ENCODE peak calls at places on chromosomes 5 and 9, in five cellular contexts. Y is CD8-positive, alpha-beta T cell; M is tibial nerve; X is pancreas; U is mammary epithelial cell. O is an unnamed sample.

GRCh38 chr9:112970939-112971338 is 41.1 kb downstream of the ZNF883 start:
- DNase-seq in Y (no peak), M (no peak), X (no peak), U (no peak), O (no peak)

GRCh38 chr9:76932778-76933177 is 26.9 kb upstream of the PRUNE2 start:
- DNase-seq in X (no peak), U (no peak), M (no peak), Y (no peak), O (no peak)

GRCh38 chr9:101028346-101029299 is at the start of gene PLPPR1:
- DNase-seq in M (no peak), U (peak; percentile 67), X (peak; percentile 82), Y (no peak), O (no peak)

GRCh38 chr5:16894236-16895057 is 41.6 kb downstream of the MYO10 start:
- DNase-seq in U (peak; percentile 98), Y (no peak), X (no peak), M (no peak), O (peak; percentile 84)

GRCh38 chr5:153551537-153552079 is 61.1 kb downstream of the GRIA1 start:
- DNase-seq in M (no peak), X (no peak), Y (no peak), U (peak; percentile 91), O (peak; percentile 78)

GRCh38 chr5:96331210-96331609 is 101.8 kb downstream of the PCSK1 start:
- DNase-seq in U (peak; percentile 35), X (no peak), M (no peak), Y (no peak), O (no peak)

GRCh38 chr9:20940447-20941176 is 90.8 kb downstream of the HACD4 start:
- DNase-seq in X (no peak), Y (no peak), M (no peak), U (no peak), O (no peak)

GRCh38 chr9:75176037-75176436 is 87.7 kb downstream of the OSTF1 start:
- DNase-seq in M (no peak), Y (no peak), X (no peak), U (no peak), O (no peak)

GRCh38 chr5:14505310-14506140 is 76.1 kb upstream of the OTULINL start:
- DNase-seq in Y (no peak), X (no peak), M (no peak), U (no peak), O (no peak)

GRCh38 chr5:102740515-102740914 is 14.6 kb upstream of the PAM start:
- DNase-seq in Y (no peak), M (no peak), X (no peak), U (no peak), O (no peak)

GRCh38 chr9:91187965-91188344 is 173.8 kb downstream of the AUH start:
- DNase-seq in X (no peak), M (no peak), Y (no peak), U (peak; percentile 27), O (no peak)

GRCh38 chr5:159504106-159504856 is 174.0 kb upstream of the IL12B start:
- DNase-seq in X (no peak), M (no peak), Y (no peak), U (no peak), O (no peak)
- H3K27ac ChIP-seq in X (no peak overlapping the region), M (no peak overlapping the region), Y (no peak overlapping the region), U (no peak overlapping the region), O (no peak overlapping the region)

DNA sequence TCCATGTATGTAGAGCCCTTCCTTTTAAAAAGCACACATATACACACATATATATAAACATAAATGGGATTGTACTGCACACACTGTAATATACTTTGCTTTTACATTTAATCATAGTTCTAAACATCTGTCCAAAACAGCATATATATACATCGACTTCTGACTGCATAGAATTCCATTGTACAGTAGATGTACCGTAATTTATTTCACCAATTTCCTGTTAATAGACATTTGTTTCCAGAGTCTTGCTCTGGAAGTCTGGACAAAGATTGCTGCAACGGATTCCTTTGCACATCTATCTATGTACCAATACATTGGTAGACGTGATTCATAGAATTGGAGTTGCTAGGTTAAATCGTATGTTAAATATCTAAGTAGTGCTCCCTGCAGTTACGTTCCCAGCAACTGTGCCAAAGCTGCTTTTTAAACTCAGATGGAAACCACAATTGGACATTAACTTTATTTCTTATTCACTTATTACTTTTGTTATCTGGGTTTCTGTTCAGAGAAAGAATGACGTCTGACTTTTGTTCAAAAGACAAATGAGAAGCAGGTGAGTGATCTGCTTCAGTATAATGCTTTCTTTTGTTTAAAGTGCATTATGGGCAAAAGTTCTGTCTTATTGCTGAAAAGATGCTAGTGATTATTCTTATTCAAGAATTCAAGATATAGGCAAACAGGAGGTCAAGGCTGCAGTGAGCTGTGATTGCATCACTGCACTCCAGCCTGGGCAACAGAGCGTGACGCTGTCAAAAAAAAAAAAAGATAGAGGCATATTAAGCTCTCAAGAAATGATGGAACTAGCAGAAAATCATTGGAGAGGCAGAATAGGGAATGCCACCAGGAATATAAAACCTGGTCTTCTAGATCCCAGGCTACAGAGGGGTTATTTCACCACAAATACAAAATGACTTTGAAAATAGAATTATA is 138.2 kb downstream of the FGF1 start:
- DNase-seq in Y (no peak), U (no peak), M (no peak), X (no peak), O (no peak)
- H3K27ac ChIP-seq in Y (no peak overlapping the region), U (no peak overlapping the region), M (no peak overlapping the region), X (no peak overlapping the region), O (no peak overlapping the region)

GRCh38 chr9:93306081-93306480 is 122.1 kb downstream of the WNK2 start:
- DNase-seq in U (no peak), M (no peak), X (peak; percentile 26), Y (no peak), O (no peak)
- H3K27ac ChIP-seq in U (no peak overlapping the region), M (no peak overlapping the region), X (no peak overlapping the region), Y (no peak overlapping the region), O (no peak overlapping the region)

GRCh38 chr9:93064392-93065124 is 6.1 kb downstream of the SUSD3 start:
- DNase-seq in U (peak; percentile 26), X (no peak), Y (peak; percentile 89), M (no peak), O (no peak)
- H3K27ac ChIP-seq in U (no peak overlapping the region), X (no peak overlapping the region), Y (peak overlapping the region; percentile 83), M (no peak overlapping the region), O (no peak overlapping the region)

DNA sequence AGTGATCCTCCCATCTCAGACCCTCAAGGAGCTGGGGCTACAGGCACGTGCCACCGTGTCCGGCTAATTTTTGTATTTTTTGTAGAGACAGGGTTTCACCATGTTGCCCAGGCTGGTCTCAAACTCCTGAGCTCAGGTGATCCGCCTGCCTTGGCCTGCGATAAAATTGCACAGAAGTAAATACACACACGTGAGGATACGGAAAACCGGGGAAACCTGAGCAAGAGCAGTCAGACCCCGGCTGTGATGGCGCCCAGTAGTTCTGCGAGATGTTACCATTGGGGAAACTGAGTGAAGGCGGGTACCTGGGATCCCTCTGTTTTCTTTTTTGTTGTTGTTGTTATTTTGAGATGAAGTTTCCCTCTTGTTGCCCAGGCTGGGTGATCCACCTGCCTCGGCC is 114.9 kb downstream of the C9orf50 start:
- DNase-seq in Y (no peak), U (no peak), M (no peak), X (peak; percentile 11), O (no peak)
- H3K27ac ChIP-seq in Y (no peak overlapping the region), U (no peak overlapping the region), M (no peak overlapping the region), X (no peak overlapping the region), O (no peak overlapping the region)

GRCh38 chr9:120868339-120868675 is 8.7 kb downstream of the PHF19 start:
- DNase-seq in X (no peak), M (no peak), Y (no peak), U (no peak), O (peak; percentile 33)
- H3K27ac ChIP-seq in X (peak overlapping the region; percentile 68), M (peak overlapping the region; percentile 89), Y (peak overlapping the region; percentile 56), U (peak overlapping the region; percentile 31), O (peak overlapping the region; percentile 53)

DNA sequence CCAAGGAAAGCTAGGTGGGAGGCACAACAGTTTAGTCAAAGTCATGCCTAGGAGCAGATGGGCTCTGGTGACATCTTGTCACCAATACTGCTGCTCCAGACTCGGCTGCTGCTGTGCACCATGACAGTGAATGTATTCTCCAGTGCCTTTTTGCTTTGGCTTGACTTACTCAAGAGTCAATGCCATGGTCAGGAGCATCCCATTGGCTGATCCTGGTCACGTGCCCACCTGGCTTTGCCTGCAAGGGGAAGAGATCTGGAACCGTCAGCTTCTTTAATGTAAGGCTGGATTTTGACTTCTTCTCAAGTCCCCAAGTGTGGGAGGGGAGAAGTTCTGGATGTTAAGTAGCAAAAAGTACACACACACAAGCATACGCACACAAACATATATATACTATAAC is 19.9 kb upstream of the MUSK start:
- DNase-seq in Y (no peak), M (no peak), U (no peak), X (no peak), O (no peak)
- H3K27ac ChIP-seq in Y (no peak overlapping the region), M (no peak overlapping the region), U (no peak overlapping the region), X (no peak overlapping the region), O (no peak overlapping the region)

GRCh38 chr5:72788851-72789505 is 27.5 kb upstream of the TNPO1 start:
- DNase-seq in X (no peak), U (peak; percentile 78), M (no peak), Y (no peak), O (peak; percentile 79)
- H3K27ac ChIP-seq in X (no peak overlapping the region), U (peak overlapping the region; percentile 55), M (no peak overlapping the region), Y (no peak overlapping the region), O (peak overlapping the region; percentile 85)